ENCODE peak calls at places on chromosome 3, in nine cellular contexts. One of them, this sample, is unnamed.

GRCh38 chr3:196120291-196120951 is 38.5 kb upstream of the TFRC start:
- DNase-seq in IMR-90: no peak
- DNase-seq in HCT116: no peak
- DNase-seq in endothelial cell of umbilical vein: no peak
- DNase-seq in mesendoderm: no peak
- DNase-seq in neuronal stem cell: no peak
- DNase-seq in NT2/D1: no peak
- DNase-seq in neural progenitor cell: no peak
- DNase-seq in GM23248: no peak
- DNase-seq in this sample: no peak

GRCh38 chr3:10817506-10817905 is 1.5 kb downstream of the SLC6A11 start:
- DNase-seq in mesendoderm: no peak
- DNase-seq in neural progenitor cell: peak
- DNase-seq in NT2/D1: no peak
- DNase-seq in endothelial cell of umbilical vein: no peak
- DNase-seq in HCT116: no peak
- DNase-seq in neuronal stem cell: no peak
- DNase-seq in GM23248: no peak
- DNase-seq in IMR-90: no peak
- DNase-seq in this sample: no peak

GRCh38 chr3:124969963-124970722 is 35.6 kb upstream of the MUC13 start:
- DNase-seq in mesendoderm: no peak
- DNase-seq in endothelial cell of umbilical vein: no peak
- DNase-seq in GM23248: no peak
- DNase-seq in neural progenitor cell: no peak
- DNase-seq in IMR-90: no peak
- DNase-seq in HCT116: no peak
- DNase-seq in NT2/D1: no peak
- DNase-seq in neuronal stem cell: no peak
- DNase-seq in this sample: no peak

GRCh38 chr3:48408823-48409281 is 21.0 kb downstream of the PLXNB1 start:
- DNase-seq in endothelial cell of umbilical vein: no peak
- DNase-seq in IMR-90: no peak
- DNase-seq in HCT116: no peak
- DNase-seq in mesendoderm: no peak
- DNase-seq in NT2/D1: no peak
- DNase-seq in neuronal stem cell: no peak
- DNase-seq in neural progenitor cell: no peak
- DNase-seq in GM23248: peak
- DNase-seq in this sample: no peak

GRCh38 chr3:43525376-43525775 is 96.4 kb downstream of the ANO10 start:
- DNase-seq in neural progenitor cell: no peak
- DNase-seq in NT2/D1: no peak
- DNase-seq in IMR-90: no peak
- DNase-seq in HCT116: no peak
- DNase-seq in GM23248: no peak
- DNase-seq in endothelial cell of umbilical vein: no peak
- DNase-seq in neuronal stem cell: no peak
- DNase-seq in mesendoderm: peak
- DNase-seq in this sample: no peak

GRCh38 chr3:65549626-65549959 is 489.1 kb downstream of the MAGI1 start:
- DNase-seq in HCT116: no peak
- DNase-seq in neuronal stem cell: no peak
- DNase-seq in IMR-90: no peak
- DNase-seq in mesendoderm: no peak
- DNase-seq in NT2/D1: no peak
- DNase-seq in GM23248: no peak
- DNase-seq in neural progenitor cell: no peak
- DNase-seq in endothelial cell of umbilical vein: no peak
- DNase-seq in this sample: no peak

GRCh38 chr3:149494759-149495580 is 20.5 kb downstream of the TM4SF4 start:
- DNase-seq in HCT116: no peak
- DNase-seq in GM23248: peak
- DNase-seq in IMR-90: peak
- DNase-seq in neural progenitor cell: no peak
- DNase-seq in mesendoderm: no peak
- DNase-seq in NT2/D1: no peak
- DNase-seq in endothelial cell of umbilical vein: no peak
- DNase-seq in neuronal stem cell: no peak
- DNase-seq in this sample: peak

GRCh38 chr3:99413504-99413903 is 224.9 kb upstream of the COL8A1 start:
- DNase-seq in HCT116: no peak
- DNase-seq in IMR-90: peak
- DNase-seq in NT2/D1: no peak
- DNase-seq in endothelial cell of umbilical vein: peak
- DNase-seq in neuronal stem cell: no peak
- DNase-seq in neural progenitor cell: no peak
- DNase-seq in mesendoderm: peak
- DNase-seq in GM23248: peak
- DNase-seq in this sample: peak

GRCh38 chr3:64143399-64144130 is 81.7 kb downstream of the PRICKLE2 start:
- DNase-seq in mesendoderm: peak
- DNase-seq in endothelial cell of umbilical vein: peak
- DNase-seq in neural progenitor cell: no peak
- DNase-seq in neuronal stem cell: no peak
- DNase-seq in NT2/D1: peak
- DNase-seq in IMR-90: peak
- DNase-seq in GM23248: peak
- DNase-seq in HCT116: no peak
- DNase-seq in this sample: peak

GRCh38 chr3:198107840-198108734 is 148.1 kb downstream of the LMLN start:
- DNase-seq in NT2/D1: no peak
- DNase-seq in neural progenitor cell: peak
- DNase-seq in IMR-90: peak
- DNase-seq in neuronal stem cell: no peak
- DNase-seq in endothelial cell of umbilical vein: no peak
- DNase-seq in GM23248: no peak
- DNase-seq in HCT116: no peak
- DNase-seq in mesendoderm: peak
- DNase-seq in this sample: no peak

GRCh38 chr3:172280406-172281051 is 167.7 kb downstream of the GHSR start:
- DNase-seq in neural progenitor cell: no peak
- DNase-seq in neuronal stem cell: no peak
- DNase-seq in HCT116: no peak
- DNase-seq in mesendoderm: peak
- DNase-seq in GM23248: peak
- DNase-seq in endothelial cell of umbilical vein: peak
- DNase-seq in IMR-90: peak
- DNase-seq in NT2/D1: no peak
- DNase-seq in this sample: peak

GRCh38 chr3:148255981-148256969 is 441.4 kb upstream of the AGTR1 start:
- DNase-seq in GM23248: no peak
- DNase-seq in HCT116: no peak
- DNase-seq in endothelial cell of umbilical vein: no peak
- DNase-seq in IMR-90: no peak
- DNase-seq in neural progenitor cell: peak
- DNase-seq in mesendoderm: peak
- DNase-seq in NT2/D1: no peak
- DNase-seq in neuronal stem cell: peak
- DNase-seq in this sample: no peak

GRCh38 chr3:161325059-161325458 is 46.3 kb downstream of the SPTSSB start:
- DNase-seq in neural progenitor cell: no peak
- DNase-seq in NT2/D1: no peak
- DNase-seq in GM23248: no peak
- DNase-seq in IMR-90: no peak
- DNase-seq in endothelial cell of umbilical vein: no peak
- DNase-seq in mesendoderm: no peak
- DNase-seq in HCT116: no peak
- DNase-seq in neuronal stem cell: no peak
- DNase-seq in this sample: no peak
- H3K9ac ChIP-seq in neural progenitor cell: no peak
- H3K9ac ChIP-seq in NT2/D1: no peak
- H3K9ac ChIP-seq in GM23248: no peak
- H3K9ac ChIP-seq in IMR-90: no peak
- H3K9ac ChIP-seq in endothelial cell of umbilical vein: no peak
- H3K9ac ChIP-seq in mesendoderm: no peak
- H3K9ac ChIP-seq in HCT116: no peak
- H3K9ac ChIP-seq in neuronal stem cell: no peak
- H3K9ac ChIP-seq in this sample: no peak

GRCh38 chr3:156483961-156484787 is 70.7 kb downstream of the SSR3 start:
- DNase-seq in mesendoderm: no peak
- DNase-seq in NT2/D1: no peak
- DNase-seq in neural progenitor cell: no peak
- DNase-seq in GM23248: peak
- DNase-seq in neuronal stem cell: no peak
- DNase-seq in endothelial cell of umbilical vein: peak
- DNase-seq in IMR-90: peak
- DNase-seq in HCT116: peak
- DNase-seq in this sample: peak

GRCh38 chr3:156480949-156481348 is 74.0 kb downstream of the SSR3 start:
- DNase-seq in GM23248: no peak
- DNase-seq in HCT116: no peak
- DNase-seq in endothelial cell of umbilical vein: no peak
- DNase-seq in NT2/D1: no peak
- DNase-seq in IMR-90: no peak
- DNase-seq in mesendoderm: no peak
- DNase-seq in neural progenitor cell: no peak
- DNase-seq in neuronal stem cell: no peak
- DNase-seq in this sample: no peak

GRCh38 chr3:156479574-156479973 is 75.3 kb downstream of the SSR3 start:
- DNase-seq in NT2/D1: no peak
- DNase-seq in mesendoderm: no peak
- DNase-seq in neuronal stem cell: no peak
- DNase-seq in IMR-90: no peak
- DNase-seq in HCT116: no peak
- DNase-seq in GM23248: no peak
- DNase-seq in endothelial cell of umbilical vein: no peak
- DNase-seq in neural progenitor cell: no peak
- DNase-seq in this sample: no peak

GRCh38 chr3:156483002-156483401 is 71.9 kb downstream of the SSR3 start:
- DNase-seq in HCT116: no peak
- DNase-seq in mesendoderm: no peak
- DNase-seq in NT2/D1: no peak
- DNase-seq in endothelial cell of umbilical vein: no peak
- DNase-seq in neural progenitor cell: no peak
- DNase-seq in IMR-90: no peak
- DNase-seq in neuronal stem cell: no peak
- DNase-seq in GM23248: no peak
- DNase-seq in this sample: no peak

DNA sequence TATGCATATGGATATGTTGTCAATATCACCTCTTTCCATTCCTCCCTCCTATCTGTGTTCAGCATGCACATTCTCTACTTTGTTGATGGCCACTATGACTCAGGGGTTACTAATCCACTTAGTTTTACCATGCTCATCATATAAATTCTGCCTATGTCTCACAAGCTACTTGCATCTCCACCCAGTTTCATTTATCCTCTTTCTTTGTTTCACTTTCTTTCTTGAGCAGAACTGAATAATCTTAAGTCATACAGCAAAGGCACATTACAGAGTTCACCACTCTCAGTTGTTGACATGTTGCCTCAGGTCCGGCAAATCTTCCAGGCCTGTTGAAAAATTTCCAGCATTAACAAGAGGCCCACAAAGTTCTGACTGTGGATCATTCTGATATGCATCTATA is 71.5 kb downstream of the SSR3 start:
- DNase-seq in HCT116: peak
- DNase-seq in neural progenitor cell: no peak
- DNase-seq in mesendoderm: no peak
- DNase-seq in IMR-90: peak
- DNase-seq in neuronal stem cell: no peak
- DNase-seq in GM23248: peak
- DNase-seq in NT2/D1: no peak
- DNase-seq in endothelial cell of umbilical vein: peak
- DNase-seq in this sample: peak
- H3K9ac ChIP-seq in HCT116: no peak
- H3K9ac ChIP-seq in neural progenitor cell: no peak
- H3K9ac ChIP-seq in mesendoderm: no peak
- H3K9ac ChIP-seq in IMR-90: no peak
- H3K9ac ChIP-seq in neuronal stem cell: no peak
- H3K9ac ChIP-seq in GM23248: peak
- H3K9ac ChIP-seq in NT2/D1: no peak
- H3K9ac ChIP-seq in endothelial cell of umbilical vein: no peak
- H3K9ac ChIP-seq in this sample: no peak

GRCh38 chr3:38698760-38699159 is 49.3 kb upstream of the SCN5A start:
- DNase-seq in NT2/D1: no peak
- DNase-seq in neural progenitor cell: no peak
- DNase-seq in GM23248: no peak
- DNase-seq in IMR-90: no peak
- DNase-seq in endothelial cell of umbilical vein: no peak
- DNase-seq in HCT116: no peak
- DNase-seq in mesendoderm: no peak
- DNase-seq in neuronal stem cell: no peak
- DNase-seq in this sample: no peak

GRCh38 chr3:38698061-38698460 is 48.6 kb upstream of the SCN5A start:
- DNase-seq in neural progenitor cell: no peak
- DNase-seq in GM23248: no peak
- DNase-seq in IMR-90: no peak
- DNase-seq in neuronal stem cell: no peak
- DNase-seq in NT2/D1: no peak
- DNase-seq in mesendoderm: no peak
- DNase-seq in HCT116: no peak
- DNase-seq in endothelial cell of umbilical vein: no peak
- DNase-seq in this sample: no peak

GRCh38 chr3:38690185-38690584 is 40.7 kb upstream of the SCN5A start:
- DNase-seq in HCT116: no peak
- DNase-seq in NT2/D1: no peak
- DNase-seq in IMR-90: peak
- DNase-seq in mesendoderm: no peak
- DNase-seq in GM23248: no peak
- DNase-seq in neural progenitor cell: no peak
- DNase-seq in endothelial cell of umbilical vein: no peak
- DNase-seq in neuronal stem cell: no peak
- DNase-seq in this sample: no peak

DNA sequence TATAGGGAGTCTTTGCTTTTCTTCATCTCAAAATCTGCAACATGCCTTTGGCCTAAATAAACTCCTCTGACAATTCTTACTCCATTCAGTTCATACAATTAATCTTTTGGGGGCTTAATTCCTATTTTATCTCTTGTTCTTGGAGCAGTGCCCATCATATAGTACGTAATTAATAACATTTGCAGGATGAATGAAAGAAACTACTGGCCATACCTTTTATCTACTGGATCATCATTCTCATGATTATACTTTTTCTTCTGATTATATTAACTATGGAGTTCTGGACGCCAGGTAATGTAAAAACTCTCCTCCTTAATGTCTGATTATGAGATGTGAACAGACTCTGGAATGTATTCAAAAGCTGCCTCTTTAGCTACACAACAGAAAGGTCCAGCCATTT is 46.5 kb upstream of the SCN5A start:
- DNase-seq in neuronal stem cell: no peak
- DNase-seq in GM23248: no peak
- DNase-seq in IMR-90: no peak
- DNase-seq in NT2/D1: no peak
- DNase-seq in endothelial cell of umbilical vein: no peak
- DNase-seq in neural progenitor cell: no peak
- DNase-seq in HCT116: no peak
- DNase-seq in mesendoderm: no peak
- DNase-seq in this sample: no peak
- H3K9ac ChIP-seq in neuronal stem cell: no peak
- H3K9ac ChIP-seq in GM23248: no peak
- H3K9ac ChIP-seq in IMR-90: no peak
- H3K9ac ChIP-seq in NT2/D1: no peak
- H3K9ac ChIP-seq in endothelial cell of umbilical vein: no peak
- H3K9ac ChIP-seq in neural progenitor cell: no peak
- H3K9ac ChIP-seq in HCT116: no peak
- H3K9ac ChIP-seq in mesendoderm: no peak
- H3K9ac ChIP-seq in this sample: no peak

DNA sequence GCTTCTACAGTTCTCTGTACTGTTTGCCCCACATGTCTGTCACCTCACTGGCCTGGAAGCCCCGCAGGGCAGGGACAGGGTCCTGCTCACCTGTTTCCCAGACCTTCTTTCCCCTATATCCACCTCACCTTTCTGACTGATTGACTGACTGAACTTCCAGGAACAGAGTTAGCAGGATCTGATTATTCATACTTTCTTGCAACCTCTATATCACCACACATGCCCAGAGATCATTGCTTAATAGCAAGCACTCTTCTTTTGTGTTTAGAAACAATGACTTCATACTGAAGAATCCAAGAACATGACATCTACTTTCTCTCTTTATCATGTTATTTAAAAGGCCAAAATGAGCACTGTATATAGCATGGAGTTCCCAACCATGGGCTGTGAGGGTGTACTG is 18.0 kb upstream of the CLEC3B start:
- DNase-seq in mesendoderm: no peak
- DNase-seq in neuronal stem cell: no peak
- DNase-seq in IMR-90: peak
- DNase-seq in GM23248: peak
- DNase-seq in HCT116: no peak
- DNase-seq in neural progenitor cell: no peak
- DNase-seq in NT2/D1: no peak
- DNase-seq in endothelial cell of umbilical vein: no peak
- DNase-seq in this sample: peak
- H3K9ac ChIP-seq in mesendoderm: no peak
- H3K9ac ChIP-seq in neuronal stem cell: no peak
- H3K9ac ChIP-seq in IMR-90: no peak
- H3K9ac ChIP-seq in GM23248: no peak
- H3K9ac ChIP-seq in HCT116: no peak
- H3K9ac ChIP-seq in neural progenitor cell: no peak
- H3K9ac ChIP-seq in NT2/D1: no peak
- H3K9ac ChIP-seq in endothelial cell of umbilical vein: no peak
- H3K9ac ChIP-seq in this sample: peak